ENCODE peak calls at places on chromosome 18, in nine cellular contexts. One of them, this sample, is unnamed.
A peak's percentile ranks its signal among the peaks of the same experiment; 100 is the strongest.

GRCh38 chr18:75154259-75154658 is 54.7 kb downstream of the PTGR3 start:
- DNase-seq in IMR-90: no peak
- DNase-seq in keratinocyte: no peak
- DNase-seq in osteoblast: no peak
- DNase-seq in neural progenitor cell: no peak
- DNase-seq in PC-3: no peak
- DNase-seq in Karpas-422: no peak
- DNase-seq in fibroblast of lung: no peak
- DNase-seq in HepG2: no peak
- DNase-seq in this sample: no peak

GRCh38 chr18:8662574-8663255 is 42.6 kb upstream of the MTCL1 start:
- DNase-seq in keratinocyte: no peak
- DNase-seq in Karpas-422: no peak
- DNase-seq in IMR-90: no peak
- DNase-seq in osteoblast: no peak
- DNase-seq in neural progenitor cell: no peak
- DNase-seq in PC-3: no peak
- DNase-seq in fibroblast of lung: no peak
- DNase-seq in HepG2: no peak
- DNase-seq in this sample: no peak

GRCh38 chr18:76209597-76209996 is 285.4 kb downstream of the ZNF516 start:
- DNase-seq in HepG2: no peak
- DNase-seq in Karpas-422: no peak
- DNase-seq in IMR-90: peak; percentile 67
- DNase-seq in PC-3: peak; percentile 50
- DNase-seq in neural progenitor cell: no peak
- DNase-seq in osteoblast: no peak
- DNase-seq in fibroblast of lung: peak; percentile 79
- DNase-seq in keratinocyte: peak; percentile 21
- DNase-seq in this sample: peak; percentile 73

GRCh38 chr18:24500766-24501165 is 40.3 kb downstream of the HRH4 start:
- DNase-seq in fibroblast of lung: no peak
- DNase-seq in IMR-90: peak; percentile 16
- DNase-seq in Karpas-422: no peak
- DNase-seq in osteoblast: peak; percentile 80
- DNase-seq in HepG2: no peak
- DNase-seq in keratinocyte: no peak
- DNase-seq in neural progenitor cell: no peak
- DNase-seq in PC-3: no peak
- DNase-seq in this sample: no peak

GRCh38 chr18:48441405-48441881 is 32.3 kb upstream of the ZBTB7C start:
- DNase-seq in HepG2: no peak
- DNase-seq in IMR-90: no peak
- DNase-seq in keratinocyte: no peak
- DNase-seq in neural progenitor cell: no peak
- DNase-seq in PC-3: no peak
- DNase-seq in fibroblast of lung: peak; percentile 29
- DNase-seq in Karpas-422: no peak
- DNase-seq in osteoblast: no peak
- DNase-seq in this sample: no peak

GRCh38 chr18:8773980-8774379 is 68.6 kb downstream of the MTCL1 start:
- DNase-seq in keratinocyte: no peak
- DNase-seq in Karpas-422: no peak
- DNase-seq in IMR-90: no peak
- DNase-seq in osteoblast: no peak
- DNase-seq in fibroblast of lung: peak; percentile 58
- DNase-seq in PC-3: no peak
- DNase-seq in HepG2: no peak
- DNase-seq in neural progenitor cell: no peak
- DNase-seq in this sample: peak; percentile 59

GRCh38 chr18:8842506-8842905 is 137.2 kb downstream of the MTCL1 start:
- DNase-seq in HepG2: no peak
- DNase-seq in PC-3: no peak
- DNase-seq in IMR-90: no peak
- DNase-seq in fibroblast of lung: no peak
- DNase-seq in neural progenitor cell: no peak
- DNase-seq in osteoblast: no peak
- DNase-seq in Karpas-422: no peak
- DNase-seq in keratinocyte: no peak
- DNase-seq in this sample: no peak

GRCh38 chr18:76306685-76307292 is 188.3 kb downstream of the ZNF516 start:
- DNase-seq in PC-3: no peak
- DNase-seq in HepG2: no peak
- DNase-seq in fibroblast of lung: no peak
- DNase-seq in osteoblast: no peak
- DNase-seq in keratinocyte: no peak
- DNase-seq in IMR-90: no peak
- DNase-seq in neural progenitor cell: peak; percentile 15
- DNase-seq in Karpas-422: peak; percentile 79
- DNase-seq in this sample: no peak

GRCh38 chr18:3626927-3627240 is 176.9 kb downstream of the TGIF1 start:
- DNase-seq in osteoblast: no peak
- DNase-seq in IMR-90: no peak
- DNase-seq in fibroblast of lung: no peak
- DNase-seq in neural progenitor cell: no peak
- DNase-seq in HepG2: no peak
- DNase-seq in keratinocyte: no peak
- DNase-seq in Karpas-422: no peak
- DNase-seq in PC-3: peak; percentile 66
- DNase-seq in this sample: no peak

GRCh38 chr18:44388347-44388746 is 292.3 kb upstream of the SETBP1 start:
- DNase-seq in fibroblast of lung: no peak
- DNase-seq in neural progenitor cell: no peak
- DNase-seq in HepG2: no peak
- DNase-seq in keratinocyte: no peak
- DNase-seq in Karpas-422: no peak
- DNase-seq in osteoblast: no peak
- DNase-seq in IMR-90: no peak
- DNase-seq in PC-3: no peak
- DNase-seq in this sample: no peak

GRCh38 chr18:48590678-48591077 is 51.8 kb downstream of the CTIF start:
- DNase-seq in HepG2: no peak
- DNase-seq in osteoblast: peak; percentile 94
- DNase-seq in fibroblast of lung: peak; percentile 87
- DNase-seq in Karpas-422: no peak
- DNase-seq in neural progenitor cell: no peak
- DNase-seq in keratinocyte: no peak
- DNase-seq in PC-3: peak; percentile 48
- DNase-seq in IMR-90: peak; percentile 94
- DNase-seq in this sample: peak; percentile 82

GRCh38 chr18:1304392-1304992 is 399.8 kb downstream of the ADCYAP1 start:
- DNase-seq in IMR-90: no peak
- DNase-seq in PC-3: no peak
- DNase-seq in osteoblast: no peak
- DNase-seq in keratinocyte: no peak
- DNase-seq in HepG2: no peak
- DNase-seq in Karpas-422: no peak
- DNase-seq in fibroblast of lung: no peak
- DNase-seq in neural progenitor cell: no peak
- DNase-seq in this sample: no peak

GRCh38 chr18:62607302-62607701 is 84.5 kb downstream of the ZCCHC2 start:
- DNase-seq in neural progenitor cell: no peak
- DNase-seq in PC-3: no peak
- DNase-seq in HepG2: peak; percentile 30
- DNase-seq in fibroblast of lung: no peak
- DNase-seq in Karpas-422: no peak
- DNase-seq in osteoblast: no peak
- DNase-seq in keratinocyte: no peak
- DNase-seq in IMR-90: no peak
- DNase-seq in this sample: no peak

GRCh38 chr18:9290171-9290570 is 44.4 kb upstream of the TWSG1 start:
- DNase-seq in neural progenitor cell: no peak
- DNase-seq in fibroblast of lung: no peak
- DNase-seq in keratinocyte: no peak
- DNase-seq in Karpas-422: no peak
- DNase-seq in IMR-90: peak; percentile 75
- DNase-seq in osteoblast: no peak
- DNase-seq in HepG2: no peak
- DNase-seq in PC-3: no peak
- DNase-seq in this sample: no peak

GRCh38 chr18:70931942-70932814 is 643.3 kb downstream of the SOCS6 start:
- DNase-seq in keratinocyte: no peak
- DNase-seq in IMR-90: peak; percentile 17
- DNase-seq in Karpas-422: peak; percentile 77
- DNase-seq in HepG2: peak; percentile 3
- DNase-seq in neural progenitor cell: peak; percentile 54
- DNase-seq in osteoblast: peak; percentile 9
- DNase-seq in PC-3: peak; percentile 49
- DNase-seq in fibroblast of lung: peak; percentile 19
- DNase-seq in this sample: peak; percentile 6

GRCh38 chr18:8800876-8801262 is 95.5 kb downstream of the MTCL1 start:
- DNase-seq in PC-3: no peak
- DNase-seq in Karpas-422: no peak
- DNase-seq in neural progenitor cell: peak; percentile 36
- DNase-seq in IMR-90: no peak
- DNase-seq in HepG2: no peak
- DNase-seq in osteoblast: peak; percentile 42
- DNase-seq in fibroblast of lung: no peak
- DNase-seq in keratinocyte: no peak
- DNase-seq in this sample: no peak

GRCh38 chr18:60123031-60123430 is 223.2 kb downstream of the PMAIP1 start:
- DNase-seq in neural progenitor cell: no peak
- DNase-seq in Karpas-422: no peak
- DNase-seq in HepG2: no peak
- DNase-seq in keratinocyte: no peak
- DNase-seq in PC-3: no peak
- DNase-seq in osteoblast: no peak
- DNase-seq in IMR-90: no peak
- DNase-seq in fibroblast of lung: no peak
- DNase-seq in this sample: no peak

GRCh38 chr18:32730620-32731021 is 42.2 kb downstream of the KLHL14 start:
- DNase-seq in fibroblast of lung: peak; percentile 54
- DNase-seq in osteoblast: peak; percentile 41
- DNase-seq in HepG2: no peak
- DNase-seq in neural progenitor cell: no peak
- DNase-seq in PC-3: no peak
- DNase-seq in Karpas-422: peak; percentile 78
- DNase-seq in IMR-90: no peak
- DNase-seq in keratinocyte: no peak
- DNase-seq in this sample: peak; percentile 52

GRCh38 chr18:39862341-39862740 is 2092.7 kb upstream of the PIK3C3 start:
- DNase-seq in HepG2: no peak
- DNase-seq in PC-3: no peak
- DNase-seq in keratinocyte: no peak
- DNase-seq in fibroblast of lung: peak; percentile 7
- DNase-seq in Karpas-422: no peak
- DNase-seq in osteoblast: no peak
- DNase-seq in neural progenitor cell: no peak
- DNase-seq in IMR-90: no peak
- DNase-seq in this sample: no peak

GRCh38 chr18:9665311-9665710 is 42.8 kb upstream of the RAB31 start:
- DNase-seq in PC-3: no peak
- DNase-seq in IMR-90: no peak
- DNase-seq in keratinocyte: no peak
- DNase-seq in neural progenitor cell: no peak
- DNase-seq in Karpas-422: no peak
- DNase-seq in fibroblast of lung: peak; percentile 54
- DNase-seq in HepG2: peak; percentile 13
- DNase-seq in osteoblast: no peak
- DNase-seq in this sample: peak; percentile 39

GRCh38 chr18:8747440-8747937 is 42.1 kb downstream of the MTCL1 start:
- DNase-seq in osteoblast: peak; percentile 69
- DNase-seq in keratinocyte: no peak
- DNase-seq in IMR-90: peak; percentile 96
- DNase-seq in neural progenitor cell: no peak
- DNase-seq in fibroblast of lung: peak; percentile 96
- DNase-seq in HepG2: no peak
- DNase-seq in PC-3: peak; percentile 7
- DNase-seq in Karpas-422: peak; percentile 35
- DNase-seq in this sample: peak; percentile 93

GRCh38 chr18:3213231-3214059 is 6.3 kb downstream of the MYOM1 start:
- DNase-seq in keratinocyte: no peak
- DNase-seq in HepG2: no peak
- DNase-seq in neural progenitor cell: no peak
- DNase-seq in PC-3: no peak
- DNase-seq in fibroblast of lung: no peak
- DNase-seq in osteoblast: no peak
- DNase-seq in Karpas-422: no peak
- DNase-seq in IMR-90: no peak
- DNase-seq in this sample: no peak

GRCh38 chr18:50791599-50792438 is 28.0 kb downstream of the MRO start:
- DNase-seq in neural progenitor cell: no peak
- DNase-seq in keratinocyte: no peak
- DNase-seq in fibroblast of lung: no peak
- DNase-seq in IMR-90: no peak
- DNase-seq in PC-3: no peak
- DNase-seq in HepG2: no peak
- DNase-seq in Karpas-422: peak; percentile 52
- DNase-seq in osteoblast: no peak
- DNase-seq in this sample: no peak
- H2AFZ ChIP-seq in neural progenitor cell: no peak overlapping the region
- H2AFZ ChIP-seq in keratinocyte: no peak overlapping the region
- H2AFZ ChIP-seq in fibroblast of lung: no peak overlapping the region
- H2AFZ ChIP-seq in IMR-90: no peak overlapping the region
- H2AFZ ChIP-seq in PC-3: no peak overlapping the region
- H2AFZ ChIP-seq in HepG2: no peak overlapping the region
- H2AFZ ChIP-seq in Karpas-422: no peak overlapping the region
- H2AFZ ChIP-seq in osteoblast: no peak overlapping the region
- H2AFZ ChIP-seq in this sample: no peak overlapping the region

DNA sequence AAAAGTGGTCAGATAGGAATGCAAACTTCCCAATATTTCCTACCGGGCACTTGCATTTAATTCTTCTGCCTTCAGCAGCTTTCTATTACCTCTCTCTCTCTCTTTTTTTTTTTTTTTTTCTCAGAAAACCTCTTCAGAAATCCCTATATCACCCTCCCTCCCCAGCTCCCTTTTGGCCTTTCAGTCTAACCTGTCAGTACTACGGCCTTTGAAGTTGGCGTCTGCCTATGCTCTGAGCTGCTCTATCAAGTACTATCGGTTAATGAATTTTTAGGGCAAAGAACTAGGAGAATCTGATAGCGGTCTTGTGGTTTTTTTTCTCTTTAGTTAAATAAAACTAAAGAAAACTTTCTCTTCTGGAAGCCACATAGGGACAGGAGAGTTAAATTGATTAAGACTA is 122.4 kb upstream of the MAPRE2 start:
- DNase-seq in PC-3: no peak
- DNase-seq in HepG2: peak; percentile 64
- DNase-seq in fibroblast of lung: peak; percentile 24
- DNase-seq in osteoblast: no peak
- DNase-seq in Karpas-422: no peak
- DNase-seq in IMR-90: no peak
- DNase-seq in neural progenitor cell: no peak
- DNase-seq in keratinocyte: no peak
- DNase-seq in this sample: no peak
- H2AFZ ChIP-seq in PC-3: no peak overlapping the region
- H2AFZ ChIP-seq in HepG2: peak overlapping the region; percentile 52
- H2AFZ ChIP-seq in fibroblast of lung: no peak overlapping the region
- H2AFZ ChIP-seq in osteoblast: no peak overlapping the region
- H2AFZ ChIP-seq in Karpas-422: no peak overlapping the region
- H2AFZ ChIP-seq in IMR-90: no peak overlapping the region
- H2AFZ ChIP-seq in neural progenitor cell: no peak overlapping the region
- H2AFZ ChIP-seq in keratinocyte: no peak overlapping the region
- H2AFZ ChIP-seq in this sample: no peak overlapping the region

GRCh38 chr18:67525328-67526110 is 9.0 kb upstream of the DSEL start:
- DNase-seq in fibroblast of lung: peak; percentile 99
- DNase-seq in PC-3: peak; percentile 93
- DNase-seq in HepG2: peak; percentile 36
- DNase-seq in osteoblast: peak; percentile 67
- DNase-seq in keratinocyte: peak; percentile 35
- DNase-seq in Karpas-422: no peak
- DNase-seq in IMR-90: peak; percentile 99
- DNase-seq in neural progenitor cell: peak; percentile 28
- DNase-seq in this sample: peak; percentile 98
- H2AFZ ChIP-seq in fibroblast of lung: no peak overlapping the region
- H2AFZ ChIP-seq in PC-3: peak overlapping the region; percentile 45
- H2AFZ ChIP-seq in HepG2: no peak overlapping the region
- H2AFZ ChIP-seq in osteoblast: peak overlapping the region; percentile 38
- H2AFZ ChIP-seq in keratinocyte: peak overlapping the region; percentile 41
- H2AFZ ChIP-seq in Karpas-422: no peak overlapping the region
- H2AFZ ChIP-seq in IMR-90: no peak overlapping the region
- H2AFZ ChIP-seq in neural progenitor cell: peak overlapping the region; percentile 93
- H2AFZ ChIP-seq in this sample: peak overlapping the region; percentile 1

GRCh38 chr18:54479365-54479764 is 111.7 kb upstream of the DYNAP start:
- DNase-seq in fibroblast of lung: peak; percentile 1
- DNase-seq in IMR-90: no peak
- DNase-seq in HepG2: no peak
- DNase-seq in keratinocyte: no peak
- DNase-seq in Karpas-422: peak; percentile 57
- DNase-seq in PC-3: no peak
- DNase-seq in osteoblast: no peak
- DNase-seq in neural progenitor cell: peak; percentile 40
- DNase-seq in this sample: no peak
- H2AFZ ChIP-seq in fibroblast of lung: no peak overlapping the region
- H2AFZ ChIP-seq in IMR-90: no peak overlapping the region
- H2AFZ ChIP-seq in HepG2: no peak overlapping the region
- H2AFZ ChIP-seq in keratinocyte: no peak overlapping the region
- H2AFZ ChIP-seq in Karpas-422: no peak overlapping the region
- H2AFZ ChIP-seq in PC-3: no peak overlapping the region
- H2AFZ ChIP-seq in osteoblast: no peak overlapping the region
- H2AFZ ChIP-seq in neural progenitor cell: no peak overlapping the region
- H2AFZ ChIP-seq in this sample: no peak overlapping the region

This sample was measured in astrocyte.